ENCODE peak calls at places on chromosomes 2 and 18, in ten cellular contexts. S is astrocyte, I is SJSA1, P is psoas muscle, F is AG04450, T is body of pancreas, U is HL-60, J is right lobe of liver, N is WERI-Rb-1, D is stomach. A is an unnamed sample.
A peak's percentile ranks its signal among the peaks of the same experiment; 100 is the strongest.

GRCh38 chr2:145415151-145415550 is 895.2 kb upstream of the ZEB2 start:
- DNase-seq in F (no peak), J (no peak), N (no peak), S (no peak), D (no peak), T (no peak), I (no peak), P (no peak), U (no peak), A (no peak)

GRCh38 chr2:216688731-216689360 is 6.5 kb downstream of the IGFBP5 start:
- DNase-seq in P (peak; percentile 82), F (no peak), D (peak; percentile 62), T (no peak), I (no peak), N (no peak), S (no peak), U (no peak), J (no peak), A (peak; percentile 79)

GRCh38 chr18:53416985-53417384 is 807.5 kb downstream of the MBD2 start:
- DNase-seq in N (no peak), J (no peak), I (no peak), D (no peak), T (no peak), S (no peak), F (no peak), P (no peak), U (no peak), A (no peak)

GRCh38 chr2:225495706-225496105 is 96.2 kb downstream of the NYAP2 start:
- DNase-seq in I (no peak), D (no peak), F (no peak), P (no peak), T (no peak), N (peak; percentile 15), U (no peak), S (no peak), J (no peak), A (no peak)

GRCh38 chr2:15765211-15765610 is 173.5 kb downstream of the DDX1 start:
- DNase-seq in S (no peak), I (no peak), N (no peak), D (no peak), J (no peak), U (no peak), F (no peak), P (no peak), T (no peak), A (no peak)

GRCh38 chr2:104854507-104855173 is 725 bp downstream of the POU3F3 start:
- DNase-seq in T (no peak), S (no peak), D (no peak), U (no peak), J (peak; percentile 16), N (no peak), I (no peak), P (no peak), F (no peak), A (no peak)

GRCh38 chr2:144341538-144341937 is 178.4 kb downstream of the ZEB2 start:
- DNase-seq in J (no peak), D (no peak), F (no peak), S (no peak), U (no peak), T (no peak), N (no peak), P (no peak), I (no peak), A (no peak)

GRCh38 chr2:181438298-181438697 is 18.9 kb upstream of the ITGA4 start:
- DNase-seq in D (no peak), P (no peak), I (no peak), F (no peak), J (no peak), T (no peak), N (peak; percentile 24), S (no peak), U (no peak), A (no peak)

GRCh38 chr2:127917916-127918315 is 32.2 kb upstream of the AMMECR1L start:
- DNase-seq in U (no peak), N (no peak), I (no peak), S (peak; percentile 5), F (no peak), J (no peak), T (no peak), D (no peak), P (no peak), A (no peak)

GRCh38 chr2:180707867-180708205 is 272.6 kb upstream of the UBE2E3 start:
- DNase-seq in U (peak; percentile 43), I (no peak), D (no peak), S (peak; percentile 79), N (peak; percentile 8), P (no peak), F (peak; percentile 61), T (peak; percentile 31), J (no peak), A (no peak)

GRCh38 chr2:65358690-65359400 is 73.6 kb downstream of the SPRED2 start:
- DNase-seq in F (no peak), N (no peak), U (no peak), D (no peak), J (no peak), S (peak; percentile 81), P (no peak), I (no peak), T (no peak), A (no peak)

GRCh38 chr18:434410-434809 is 66.1 kb downstream of the COLEC12 start:
- DNase-seq in S (no peak), J (no peak), U (peak; percentile 46), I (no peak), F (no peak), N (no peak), P (no peak), T (no peak), D (no peak), A (no peak)

GRCh38 chr2:164073053-164073757 is 337.4 kb upstream of the FIGN start:
- DNase-seq in F (no peak), N (no peak), I (no peak), U (no peak), T (no peak), S (peak; percentile 31), P (no peak), J (no peak), D (no peak), A (no peak)

GRCh38 chr2:160790738-160791137 is 297.1 kb upstream of the RBMS1 start:
- DNase-seq in P (no peak), T (no peak), F (no peak), S (peak; percentile 3), N (no peak), U (no peak), I (no peak), D (no peak), J (no peak), A (no peak)

GRCh38 chr2:46001741-46002506 is 295.3 kb upstream of the EPAS1 start:
- DNase-seq in I (peak; percentile 28), U (no peak), D (no peak), N (no peak), F (peak; percentile 84), J (no peak), T (no peak), S (peak; percentile 87), P (no peak), A (no peak)

GRCh38 chr2:67463810-67464209 is 66.7 kb downstream of the ETAA1 start:
- DNase-seq in I (no peak), P (no peak), F (no peak), J (no peak), D (no peak), T (no peak), N (no peak), S (peak; percentile 94), U (no peak), A (no peak)

GRCh38 chr2:226690471-226691024 is 109.1 kb downstream of the IRS1 start:
- DNase-seq in S (no peak), J (no peak), F (no peak), U (no peak), D (no peak), I (peak; percentile 95), N (no peak), T (no peak), P (no peak), A (no peak)
- H3K27ac ChIP-seq in S (no peak overlapping the region), J (no peak overlapping the region), F (no peak overlapping the region), U (no peak overlapping the region), D (no peak overlapping the region), I (peak overlapping the region; percentile 83), N (no peak overlapping the region), T (no peak overlapping the region), P (peak overlapping the region; percentile 88), A (no peak overlapping the region)

DNA sequence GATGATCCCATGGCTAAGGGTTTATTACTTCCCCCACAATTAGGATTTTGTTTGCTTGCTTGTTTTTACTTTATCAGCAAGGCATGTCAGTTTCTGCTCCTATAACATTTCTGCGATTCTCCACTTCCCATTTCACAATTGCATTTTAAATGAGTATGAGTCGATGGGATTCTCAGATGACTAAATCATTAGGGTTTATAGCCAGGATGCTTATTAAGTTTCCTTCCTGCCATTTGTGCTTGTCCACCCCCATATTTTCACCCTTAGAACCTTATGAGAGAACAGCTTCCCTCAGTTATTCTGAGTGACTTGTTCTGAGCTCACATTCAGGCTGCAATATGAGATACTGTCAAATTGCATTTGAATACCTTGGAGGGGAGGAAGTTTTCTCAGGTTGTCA is 37.9 kb upstream of the C1GALT1C1L start:
- DNase-seq in I (no peak), S (peak; percentile 69), T (no peak), F (peak; percentile 7), U (no peak), J (no peak), N (no peak), D (no peak), P (no peak), A (no peak)
- H3K27ac ChIP-seq in I (no peak overlapping the region), S (no peak overlapping the region), T (no peak overlapping the region), F (no peak overlapping the region), U (no peak overlapping the region), J (no peak overlapping the region), N (no peak overlapping the region), D (no peak overlapping the region), P (no peak overlapping the region), A (no peak overlapping the region)

DNA sequence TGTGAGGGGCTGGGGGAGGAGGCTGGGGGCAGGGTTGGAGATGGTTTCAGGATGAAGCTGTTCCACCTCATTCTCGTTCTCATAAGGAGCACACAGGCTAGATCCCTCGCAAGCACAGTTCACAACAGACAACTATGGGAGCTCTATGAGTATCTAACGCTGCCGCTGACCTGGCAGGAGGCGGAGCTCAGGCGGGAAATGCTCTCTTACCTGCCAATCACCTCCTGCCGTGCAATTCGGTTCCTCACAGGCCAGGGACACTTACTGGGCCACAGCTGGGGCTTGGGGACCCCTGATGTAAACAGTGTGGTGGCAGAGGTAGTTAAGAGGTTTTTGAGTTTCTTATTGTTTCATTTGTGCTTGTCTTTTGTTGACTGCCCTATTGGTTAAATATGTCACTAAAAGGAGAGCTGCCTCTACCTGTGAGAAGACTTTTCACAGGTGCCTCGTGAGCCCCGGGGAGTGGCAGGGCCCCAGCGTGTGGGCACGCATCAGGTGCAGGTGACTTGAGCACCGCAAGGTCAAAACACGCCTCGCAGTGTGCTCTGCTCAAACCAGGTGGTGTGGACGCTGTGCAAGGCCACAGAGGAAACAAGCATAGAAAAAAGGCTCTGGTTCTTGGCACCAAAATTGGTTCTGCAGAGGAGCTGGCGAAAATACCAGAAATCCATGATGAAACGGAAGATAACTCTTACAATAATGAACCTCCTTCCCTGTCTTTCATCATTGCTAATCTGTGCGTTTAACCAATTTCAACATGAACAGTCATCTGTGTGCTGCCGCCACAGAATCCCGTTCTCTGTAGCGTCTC is 10.2 kb downstream of the MLPH start:
- DNase-seq in J (no peak), U (no peak), D (peak; percentile 54), P (no peak), N (no peak), I (no peak), T (no peak), F (no peak), S (no peak), A (peak; percentile 34)
- H3K27ac ChIP-seq in J (no peak overlapping the region), U (no peak overlapping the region), D (peak overlapping the region; percentile 52), P (no peak overlapping the region), N (no peak overlapping the region), I (no peak overlapping the region), T (peak overlapping the region; percentile 32), F (no peak overlapping the region), S (peak overlapping the region; percentile 100), A (no peak overlapping the region)

GRCh38 chr18:36460854-36461253 is 163.3 kb downstream of the FHOD3 start:
- DNase-seq in I (no peak), D (no peak), U (no peak), F (no peak), S (no peak), N (no peak), P (no peak), J (no peak), T (no peak), A (no peak)
- H3K27ac ChIP-seq in I (no peak overlapping the region), D (no peak overlapping the region), U (no peak overlapping the region), F (no peak overlapping the region), S (no peak overlapping the region), N (no peak overlapping the region), P (no peak overlapping the region), J (no peak overlapping the region), T (no peak overlapping the region), A (peak overlapping the region; percentile 1)

A was measured in aorta.